ENCODE peak calls at places on chromosomes 2 and 18, in eight cellular contexts. Q, V, Y, Z, N, J, K and G are unnamed samples.

GRCh38 chr2:146004470-146004869 is 1484.6 kb upstream of the ZEB2 start:
- DNase-seq in J (no peak), Z (peak; percentile 83), K (no peak), V (peak; percentile 45), Q (peak; percentile 3), N (no peak), Y (no peak), G (no peak)

GRCh38 chr18:79919089-79919488 is 32.4 kb downstream of the SLC66A2 start:
- DNase-seq in Y (peak; percentile 25), J (peak; percentile 1), K (peak; percentile 6), Z (no peak), Q (no peak), N (no peak), V (no peak), G (no peak)

GRCh38 chr2:127508621-127509034 is 17.7 kb downstream of the IWS1 start:
- DNase-seq in Z (peak; percentile 98), N (peak; percentile 75), Y (peak; percentile 53), J (no peak), K (no peak), Q (peak; percentile 100), V (peak; percentile 97), G (peak; percentile 48)

GRCh38 chr2:233967163-233967562 is 50.0 kb downstream of the TRPM8 start:
- DNase-seq in Q (no peak), V (no peak), Z (no peak), N (no peak), Y (no peak), J (no peak), K (no peak), G (no peak)

GRCh38 chr2:28868611-28869010 is 1.5 kb downstream of the TRMT61B start:
- DNase-seq in N (no peak), Y (no peak), J (no peak), K (no peak), Q (no peak), Z (no peak), V (no peak), G (no peak)

GRCh38 chr2:42895134-42895795 is 102.9 kb upstream of the HAAO start:
- DNase-seq in K (no peak), V (no peak), N (no peak), Y (no peak), Z (no peak), J (no peak), Q (no peak), G (no peak)

GRCh38 chr2:26421961-26422360 is 20.2 kb downstream of the DRC1 start:
- DNase-seq in V (no peak), Z (no peak), K (no peak), Y (no peak), J (no peak), N (no peak), Q (no peak), G (no peak)

GRCh38 chr2:38922389-38922788 is 32.7 kb downstream of the ARHGEF33 start:
- DNase-seq in Q (no peak), K (no peak), Z (no peak), N (no peak), J (no peak), V (no peak), Y (no peak), G (no peak)

GRCh38 chr18:45169610-45170009 is 445.7 kb upstream of the SLC14A2 start:
- DNase-seq in Z (peak; percentile 87), Y (no peak), N (peak; percentile 28), J (no peak), V (peak; percentile 93), K (no peak), Q (peak; percentile 95), G (peak; percentile 8)
- TF ChIP-seq CTCF in Z (no peak), Y (no peak), N (no peak), J (no peak), V (peak; percentile 19), K (no peak), Q (peak; percentile 26), G (no peak)

DNA sequence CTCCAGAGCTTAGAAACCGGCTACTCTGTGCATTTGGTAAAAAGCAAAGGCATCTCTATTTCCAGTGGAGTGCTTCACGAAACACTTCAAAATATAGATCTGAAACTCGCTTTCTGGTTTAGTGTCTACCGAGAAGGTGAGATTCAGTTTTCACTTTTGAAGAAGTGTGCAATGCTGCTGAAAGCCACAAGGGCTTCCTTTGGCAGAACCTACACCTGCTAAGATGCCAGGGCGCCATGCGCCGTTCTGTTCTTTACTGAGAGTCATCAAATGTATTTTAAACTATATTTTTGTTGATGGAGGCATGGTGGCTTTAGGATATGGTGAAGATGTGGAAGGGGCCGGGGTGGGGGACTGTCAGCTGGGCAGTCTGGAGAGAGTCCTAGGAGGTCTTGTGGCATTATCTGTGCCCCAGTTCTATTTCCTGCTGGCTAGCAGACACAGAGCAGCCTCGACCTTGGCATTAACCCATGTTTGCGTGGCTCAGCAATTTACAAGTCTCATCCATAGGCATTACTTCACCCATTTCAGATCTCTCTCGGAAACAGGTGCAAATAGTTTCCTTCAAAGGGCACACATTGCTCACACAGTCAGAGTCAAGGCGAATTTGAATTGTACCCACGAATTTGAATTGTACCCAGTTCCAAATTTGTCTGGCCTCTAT is 46.7 kb upstream of the KCNF1 start:
- DNase-seq in Z (no peak), Y (no peak), K (no peak), Q (no peak), J (no peak), N (no peak), V (no peak), G (no peak)
- TF ChIP-seq CTCF in Z (peak; percentile 14), Y (no peak), K (no peak), Q (peak; percentile 18), J (peak; percentile 22), N (no peak), V (no peak), G (no peak)

GRCh38 chr18:74331404-74331803 is 15.8 kb downstream of the C18orf63 start:
- DNase-seq in K (no peak), N (peak; percentile 32), Y (no peak), V (peak; percentile 74), J (no peak), Q (peak; percentile 66), Z (peak; percentile 29), G (peak; percentile 24)

GRCh38 chr18:74329688-74330205 is 14.1 kb downstream of the C18orf63 start:
- DNase-seq in J (no peak), Z (no peak), N (no peak), Y (no peak), Q (no peak), K (no peak), V (no peak), G (no peak)

GRCh38 chr18:74326238-74326637 is 10.6 kb downstream of the C18orf63 start:
- DNase-seq in Q (no peak), Y (no peak), K (no peak), V (no peak), N (no peak), Z (no peak), J (no peak), G (no peak)

GRCh38 chr18:74333091-74333490 is 17.5 kb downstream of the C18orf63 start:
- DNase-seq in Q (peak; percentile 36), Z (no peak), Y (no peak), N (no peak), V (peak; percentile 23), J (no peak), K (no peak), G (no peak)

DNA sequence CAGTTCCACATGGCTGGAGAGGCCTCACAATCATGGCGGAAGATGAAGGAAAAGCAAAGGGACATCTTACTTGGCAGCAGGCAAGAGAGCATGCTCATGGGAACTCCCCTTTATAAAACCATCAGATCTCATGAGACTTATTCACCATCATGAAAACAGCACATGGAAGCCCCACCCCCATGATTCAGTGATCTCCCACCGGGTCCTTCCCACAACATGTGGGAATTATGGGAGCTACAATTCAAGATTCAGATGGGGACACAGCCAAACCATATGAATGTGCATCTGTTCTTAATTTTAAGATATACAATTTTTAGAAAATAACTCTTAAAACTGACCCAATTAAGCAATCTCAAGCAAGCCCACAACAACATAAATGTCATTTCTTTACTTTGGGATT is 12.6 kb downstream of the C18orf63 start:
- DNase-seq in N (no peak), Z (peak; percentile 35), Q (peak; percentile 53), Y (no peak), K (no peak), V (no peak), J (no peak), G (no peak)
- TF ChIP-seq CTCF in N (no peak), Z (no peak), Q (no peak), Y (no peak), K (no peak), V (no peak), J (no peak), G (no peak)

DNA sequence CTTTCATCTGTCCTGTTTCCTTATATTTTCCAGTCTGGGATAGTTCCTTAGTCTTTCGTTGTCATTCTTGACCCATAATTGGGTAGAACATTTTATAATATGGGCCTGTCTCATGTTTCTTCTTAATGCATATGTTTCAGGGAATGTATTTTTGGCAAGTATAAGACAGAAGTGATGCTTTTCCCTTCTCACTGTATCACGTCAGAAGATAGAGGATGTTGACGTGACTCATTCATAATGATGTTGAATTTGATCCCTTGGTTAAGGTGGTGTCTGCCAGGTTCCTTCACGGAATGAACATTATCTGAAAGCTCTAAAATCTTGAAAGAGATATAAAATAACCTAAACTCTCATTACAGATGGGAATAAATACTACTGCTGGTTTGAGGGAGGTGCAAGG is 18.8 kb downstream of the CDH7 start:
- DNase-seq in Q (no peak), N (no peak), Z (no peak), V (no peak), Y (no peak), J (no peak), K (no peak), G (no peak)
- TF ChIP-seq CTCF in Q (no peak), N (no peak), Z (no peak), V (no peak), Y (no peak), J (no peak), K (no peak), G (no peak)

DNA sequence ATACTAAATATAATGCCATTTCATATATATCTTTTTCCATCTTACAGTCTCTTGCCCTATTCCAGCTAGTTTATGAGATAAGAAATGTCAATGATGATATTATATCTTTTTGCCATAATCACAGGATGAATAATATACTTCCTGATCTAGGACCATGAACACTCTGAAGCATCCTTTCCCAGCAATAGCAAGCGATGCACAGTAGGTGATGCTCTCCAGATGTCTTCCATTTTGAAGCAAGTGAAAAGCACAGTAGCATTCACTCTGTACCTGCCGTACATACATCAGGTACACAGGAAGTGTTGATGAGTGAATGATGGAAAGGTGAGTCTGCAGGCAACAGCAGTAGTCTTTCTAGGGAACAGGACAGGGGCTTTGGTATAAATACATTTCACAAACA is 8.6 kb upstream of the SULT1C4 start:
- DNase-seq in Y (no peak), K (no peak), N (no peak), Z (no peak), V (no peak), Q (no peak), J (no peak), G (no peak)
- TF ChIP-seq CTCF in Y (no peak), K (no peak), N (no peak), Z (no peak), V (no peak), Q (no peak), J (no peak), G (no peak)